ENCODE peak calls at places on chromosomes 16 and 17, in ten cellular contexts. H is NCI-H69; E is activated CD8-positive, alpha-beta memory T cell treated with anti-CD3 and anti-CD28 coated beads, Interleukin-2, amount 10 ng/mL, durations not matched to agents 7 days and 5 days; G is KG1; L is prostate gland; U is posterior cingulate gyrus; V is MV-4-11; T is breast epithelium; B is NCI-H1417 treated with DMSO at 0.1 percent for 48 hours; M is ACHN. A is an unnamed sample.

GRCh38 chr17:36918260-36918691 is 19.0 kb upstream of the LHX1 start:
- DNase-seq in U (no peak), L (no peak), E (no peak), G (no peak), T (no peak), H (no peak), M (peak; percentile 80), V (no peak), B (no peak), A (no peak)

GRCh38 chr17:17603178-17603894 is 11.8 kb upstream of the PEMT start:
- DNase-seq in H (peak; percentile 19), V (no peak), E (no peak), U (no peak), T (no peak), L (no peak), G (no peak), B (no peak), M (no peak), A (no peak)

GRCh38 chr16:87731607-87732006 is 34.2 kb downstream of the KLHDC4 start:
- DNase-seq in B (no peak), U (no peak), G (no peak), M (no peak), V (no peak), H (no peak), L (no peak), E (no peak), T (no peak), A (no peak)

GRCh38 chr16:86751081-86752030 is 173.0 kb downstream of the FOXL1 start:
- DNase-seq in B (no peak), G (no peak), V (peak; percentile 84), E (no peak), M (peak; percentile 75), T (no peak), U (no peak), L (peak; percentile 17), H (no peak), A (no peak)

GRCh38 chr16:50593410-50594139 is 45.4 kb downstream of the NKD1 start:
- DNase-seq in L (no peak), E (no peak), T (no peak), U (no peak), M (peak; percentile 19), B (no peak), V (no peak), H (peak; percentile 15), G (no peak), A (no peak)

GRCh38 chr17:39573447-39574298 is 34.0 kb downstream of the NEUROD2 start:
- DNase-seq in V (peak; percentile 31), H (peak; percentile 78), T (peak; percentile 66), L (peak; percentile 75), U (peak; percentile 61), B (no peak), M (peak; percentile 81), E (peak; percentile 56), G (no peak), A (peak; percentile 67)

GRCh38 chr16:66578596-66579531 is at the start of gene CMTM2:
- DNase-seq in B (no peak), L (no peak), H (no peak), E (no peak), G (no peak), M (no peak), V (no peak), T (no peak), U (no peak), A (no peak)

GRCh38 chr17:13786000-13786598 is 184.4 kb upstream of the HS3ST3A1 start:
- DNase-seq in B (no peak), L (no peak), M (no peak), V (no peak), E (no peak), T (no peak), H (no peak), G (no peak), U (no peak), A (no peak)

GRCh38 chr17:63480826-63481487 is 4.1 kb downstream of the ACE start:
- DNase-seq in G (no peak), B (peak; percentile 30), U (no peak), T (no peak), V (no peak), E (no peak), M (no peak), L (no peak), H (peak; percentile 97), A (no peak)

GRCh38 chr17:5526821-5527598 is 40.6 kb downstream of the MIS12 start:
- DNase-seq in V (peak; percentile 98), E (peak; percentile 75), U (peak; percentile 50), L (peak; percentile 12), T (no peak), B (no peak), H (peak; percentile 73), M (peak; percentile 96), G (no peak), A (no peak)

GRCh38 chr17:78940708-78941107 is 15.5 kb upstream of the TIMP2 start:
- DNase-seq in E (no peak), T (no peak), H (peak; percentile 76), B (no peak), L (no peak), U (no peak), G (no peak), M (no peak), V (no peak), A (no peak)

GRCh38 chr16:59305850-59306249 is 571.7 kb upstream of the GOT2 start:
- DNase-seq in L (no peak), H (no peak), M (no peak), V (no peak), G (no peak), U (no peak), B (no peak), T (no peak), E (no peak), A (no peak)

GRCh38 chr17:16046966-16047365 is 47.3 kb downstream of the TTC19 start:
- DNase-seq in G (no peak), M (no peak), L (no peak), H (no peak), B (no peak), V (no peak), T (no peak), E (no peak), U (no peak), A (no peak)

GRCh38 chr16:81567987-81568748 is 123.6 kb downstream of the CMIP start:
- DNase-seq in L (peak; percentile 47), H (no peak), V (peak; percentile 29), M (peak; percentile 81), T (peak; percentile 75), G (no peak), U (no peak), E (no peak), B (no peak), A (no peak)

A was measured in lung.